ENCODE peak calls at places on chromosomes 2 and 18, in five cellular contexts. B is fibroblast of pulmonary artery, E is NCI-H69, Y is Right ventricle myocardium superior, R is COR-L47. K is an unnamed sample.

GRCh38 chr2:239548491-239548890 is 147.7 kb upstream of the HDAC4 start:
- DNase-seq in B (no peak), E (no peak), Y (no peak), R (no peak), K (peak; percentile 86)

GRCh38 chr18:830315-830901 is 18.4 kb upstream of the YES1 start:
- DNase-seq in B (peak; percentile 94), E (peak; percentile 66), Y (no peak), R (no peak), K (peak; percentile 42)

GRCh38 chr2:122150546-122150945 is 395.1 kb downstream of the TSN start:
- DNase-seq in B (no peak), E (no peak), Y (no peak), R (no peak), K (no peak)

GRCh38 chr2:152320166-152320565 is 14.8 kb upstream of the FMNL2 start:
- DNase-seq in B (peak; percentile 10), E (no peak), Y (no peak), R (no peak), K (no peak)

GRCh38 chr2:86750240-86750839 is 30.2 kb downstream of the RMND5A start:
- DNase-seq in B (peak; percentile 21), E (no peak), Y (no peak), R (no peak), K (no peak)

GRCh38 chr2:171706152-171706803 is 19.0 kb downstream of the DYNC1I2 start:
- DNase-seq in B (peak; percentile 54), E (peak; percentile 16), Y (no peak), R (no peak), K (no peak)

GRCh38 chr18:49728542-49728941 is 84.8 kb downstream of the ACAA2 start:
- DNase-seq in B (peak; percentile 72), E (peak; percentile 80), Y (no peak), R (peak; percentile 75), K (peak; percentile 69)

GRCh38 chr2:44769349-44770005 is 172.0 kb upstream of the SIX3 start:
- DNase-seq in B (no peak), E (peak; percentile 78), Y (no peak), R (no peak), K (no peak)

GRCh38 chr2:48145845-48146452 is 239.7 kb upstream of the FBXO11 start:
- DNase-seq in B (peak; percentile 66), E (no peak), Y (no peak), R (no peak), K (peak; percentile 16)

GRCh38 chr2:196389670-196390069 is 218.3 kb upstream of the STK17B start:
- DNase-seq in B (no peak), E (no peak), Y (no peak), R (no peak), K (no peak)

GRCh38 chr2:215619022-215619958 is 183.4 kb upstream of the FN1 start:
- DNase-seq in B (peak; percentile 88), E (peak; percentile 84), Y (no peak), R (peak; percentile 71), K (peak; percentile 61)

GRCh38 chr2:241617431-241618154 is 19.4 kb downstream of the THAP4 start:
- DNase-seq in B (no peak), E (peak; percentile 72), Y (peak; percentile 72), R (peak; percentile 76), K (peak; percentile 61)

GRCh38 chr2:118614856-118615255 is 232.6 kb downstream of the EN1 start:
- DNase-seq in B (peak; percentile 33), E (no peak), Y (no peak), R (no peak), K (no peak)

GRCh38 chr2:241863021-241863954 is 4.6 kb upstream of the PDCD1 start:
- DNase-seq in B (peak; percentile 53), E (no peak), Y (peak; percentile 52), R (no peak), K (peak; percentile 84)

GRCh38 chr2:181628590-181629585 is 28.0 kb downstream of the CERKL start:
- DNase-seq in B (no peak), E (peak; percentile 91), Y (no peak), R (peak; percentile 21), K (no peak)

GRCh38 chr2:171409436-171409971 is 24.3 kb downstream of the METTL8 start:
- DNase-seq in B (no peak), E (peak; percentile 78), Y (no peak), R (peak; percentile 6), K (no peak)

GRCh38 chr2:159030674-159031380 is 62.4 kb downstream of the TANC1 start:
- DNase-seq in B (peak; percentile 84), E (peak; percentile 2), Y (peak; percentile 65), R (no peak), K (no peak)

GRCh38 chr2:232892843-232893242 is 22.8 kb downstream of the SNORC start:
- DNase-seq in B (no peak), E (no peak), Y (no peak), R (no peak), K (no peak)

GRCh38 chr2:64819774-64820688 is 166.3 kb upstream of the SERTAD2 start:
- DNase-seq in B (no peak), E (no peak), Y (no peak), R (no peak), K (peak; percentile 72)

GRCh38 chr18:9779630-9780029 is 71.5 kb downstream of the RAB31 start:
- DNase-seq in B (peak; percentile 57), E (peak; percentile 43), Y (no peak), R (no peak), K (no peak)

GRCh38 chr2:231239751-231240150 is 41.3 kb downstream of the ARMC9 start:
- DNase-seq in B (no peak), E (no peak), Y (no peak), R (no peak), K (no peak)

GRCh38 chr2:163348843-163349395 is 386.9 kb downstream of the FIGN start:
- DNase-seq in B (peak; percentile 81), E (peak; percentile 88), Y (peak; percentile 24), R (no peak), K (no peak)

GRCh38 chr18:52694804-52695203 is 354.8 kb downstream of the DCC start:
- DNase-seq in B (peak; percentile 14), E (peak; percentile 80), Y (no peak), R (peak; percentile 10), K (peak; percentile 5)

GRCh38 chr18:3180325-3180724 is 39.4 kb downstream of the MYOM1 start:
- DNase-seq in B (peak; percentile 21), E (no peak), Y (no peak), R (no peak), K (no peak)

GRCh38 chr2:14363976-14364375 is 268.5 kb upstream of the LRATD1 start:
- DNase-seq in B (no peak), E (no peak), Y (no peak), R (no peak), K (no peak)

GRCh38 chr18:6521804-6522418 is 107.2 kb upstream of the L3MBTL4 start:
- DNase-seq in B (peak; percentile 66), E (peak; percentile 88), Y (no peak), R (peak; percentile 60), K (peak; percentile 38)

GRCh38 chr2:223590964-223591363 is 11.2 kb downstream of the SCG2 start:
- DNase-seq in B (peak; percentile 25), E (peak; percentile 66), Y (no peak), R (no peak), K (no peak)

GRCh38 chr2:126220336-126220735 is 435.6 kb upstream of the GYPC start:
- DNase-seq in B (peak; percentile 80), E (no peak), Y (no peak), R (no peak), K (no peak)

GRCh38 chr2:237671466-237672173 is 44.2 kb downstream of the LRRFIP1 start:
- DNase-seq in B (no peak), E (no peak), Y (no peak), R (no peak), K (no peak)

GRCh38 chr2:20596973-20597867 is 53.7 kb downstream of the HS1BP3 start:
- DNase-seq in B (peak; percentile 88), E (no peak), Y (peak; percentile 88), R (no peak), K (no peak)

GRCh38 chr2:9219027-9219445 is 12.4 kb downstream of the ASAP2 start:
- DNase-seq in B (no peak), E (no peak), Y (no peak), R (no peak), K (no peak)

GRCh38 chr2:198280145-198280544 is 475.8 kb downstream of the PLCL1 start:
- DNase-seq in B (no peak), E (no peak), Y (no peak), R (no peak), K (no peak)

GRCh38 chr2:71466301-71467179 is 13.2 kb downstream of the DYSF start:
- DNase-seq in B (no peak), E (peak; percentile 58), Y (peak; percentile 71), R (peak; percentile 42), K (peak; percentile 12)